ENCODE peak calls at places on chromosomes 13 and 19, in eight cellular contexts. K is breast epithelium, A is NCI-H774, R is NCI-H1930, C is HEK293T, D is T-helper 2 cell, M is GM12878, G is cerebellum. E is an unnamed sample.

GRCh38 chr13:24097667-24098066 is 62.9 kb upstream of the SPATA13 start:
- DNase-seq in K (no peak), A (no peak), R (no peak), C (no peak), D (no peak), M (no peak), G (no peak), E (no peak)

GRCh38 chr19:44607049-44607448 is 6.3 kb upstream of the IGSF23 start:
- DNase-seq in K (no peak), A (no peak), R (no peak), C (no peak), D (no peak), M (no peak), G (no peak), E (peak)

GRCh38 chr19:32453736-32454135 is 48.2 kb downstream of the DPY19L3 start:
- DNase-seq in K (no peak), A (no peak), R (no peak), C (no peak), D (no peak), M (no peak), G (no peak), E (no peak)

GRCh38 chr13:112448621-112449544 is 72.7 kb downstream of the SPACA7 start:
- DNase-seq in K (no peak), A (no peak), R (no peak), C (no peak), D (no peak), M (no peak), G (no peak), E (peak)

GRCh38 chr13:41827507-41828213 is 133.2 kb downstream of the VWA8 start:
- DNase-seq in K (no peak), A (no peak), R (no peak), C (no peak), D (no peak), M (no peak), G (no peak), E (no peak)

GRCh38 chr19:28014821-28015405 is 1198.0 kb downstream of the UQCRFS1 start:
- DNase-seq in K (no peak), A (no peak), R (no peak), C (no peak), D (no peak), M (no peak), G (no peak), E (no peak)

GRCh38 chr19:55553217-55554182 is 8.2 kb upstream of the SBK3 start:
- DNase-seq in K (no peak), A (no peak), R (no peak), C (no peak), D (no peak), M (no peak), G (no peak), E (no peak)

GRCh38 chr13:81929988-81930387 is 1589.1 kb upstream of the SPRY2 start:
- DNase-seq in K (no peak), A (no peak), R (peak), C (peak), D (no peak), M (no peak), G (peak), E (no peak)

GRCh38 chr19:40578442-40578908 is 1.8 kb downstream of the SHKBP1 start:
- DNase-seq in K (no peak), A (no peak), R (peak), C (peak), D (no peak), M (no peak), G (peak), E (no peak)

GRCh38 chr19:28402701-28403290 is 810.2 kb downstream of the UQCRFS1 start:
- DNase-seq in K (no peak), A (no peak), R (no peak), C (no peak), D (no peak), M (no peak), G (no peak), E (no peak)

GRCh38 chr19:455851-456546 is 4.8 kb downstream of the SHC2 start:
- DNase-seq in K (no peak), A (no peak), R (no peak), C (no peak), D (no peak), M (no peak), G (no peak), E (no peak)

GRCh38 chr13:36069881-36070366 is 61.3 kb downstream of the DCLK1 start:
- DNase-seq in K (no peak), A (no peak), R (no peak), C (no peak), D (no peak), M (no peak), G (no peak), E (no peak)

GRCh38 chr13:20389696-20390525 is 135.7 kb downstream of the CRYL1 start:
- DNase-seq in K (no peak), A (no peak), R (no peak), C (no peak), D (no peak), M (no peak), G (no peak), E (no peak)

GRCh38 chr13:26558074-26558805 is 757 bp downstream of the WASF3 start:
- DNase-seq in K (no peak), A (no peak), R (no peak), C (peak), D (no peak), M (no peak), G (peak), E (no peak)

GRCh38 chr13:112899618-112900600 is 69.1 kb upstream of the MCF2L start:
- DNase-seq in K (peak), A (no peak), R (no peak), C (no peak), D (no peak), M (no peak), G (no peak), E (peak)

GRCh38 chr19:35226748-35227147 is 1.8 kb downstream of the FAM187B start:
- DNase-seq in K (no peak), A (no peak), R (no peak), C (no peak), D (no peak), M (no peak), G (no peak), E (no peak)

GRCh38 chr13:42078113-42078769 is 29.8 kb downstream of the DGKH start:
- DNase-seq in K (no peak), A (no peak), R (no peak), C (no peak), D (no peak), M (no peak), G (no peak), E (no peak)

GRCh38 chr13:39913928-39914327 is 258.5 kb downstream of the COG6 start:
- DNase-seq in K (no peak), A (no peak), R (no peak), C (no peak), D (no peak), M (no peak), G (no peak), E (no peak)

GRCh38 chr13:63024458-63024857 is 1608.8 kb upstream of the PCDH20 start:
- DNase-seq in K (no peak), A (no peak), R (no peak), C (peak), D (no peak), M (no peak), G (no peak), E (no peak)